ENCODE peak calls at places on chromosomes 13 and 19, in four cellular contexts. G, B, E and T are unnamed samples.
A peak's percentile ranks its signal among the peaks of the same experiment; 100 is the strongest.

GRCh38 chr19:2290441-2291184 is 8.6 kb upstream of the PEAK3 start:
- DNase-seq in G (peak; percentile 79), B (no peak), E (no peak), T (no peak)

GRCh38 chr13:96041326-96042092 is 11.7 kb downstream of the UGGT2 start:
- DNase-seq in G (no peak), B (no peak), E (peak; percentile 4), T (no peak)

GRCh38 chr19:17125052-17125727 is 49.6 kb downstream of the MYO9B start:
- DNase-seq in G (no peak), B (no peak), E (no peak), T (no peak)

GRCh38 chr19:10407102-10407501 is 3.8 kb upstream of the CDC37 start:
- DNase-seq in G (no peak), B (no peak), E (no peak), T (no peak)

GRCh38 chr13:23655321-23655720 is 85.1 kb downstream of the TNFRSF19 start:
- DNase-seq in G (no peak), B (no peak), E (no peak), T (no peak)

GRCh38 chr19:4606181-4606580 is 33.1 kb upstream of the TNFAIP8L1 start:
- DNase-seq in G (no peak), B (no peak), E (no peak), T (no peak)

GRCh38 chr13:74067818-74068217 is 66.4 kb downstream of the KLF12 start:
- DNase-seq in G (no peak), B (no peak), E (no peak), T (no peak)

GRCh38 chr19:47813304-47813994 is 8.3 kb upstream of the CRX start:
- DNase-seq in G (peak; percentile 99), B (peak; percentile 61), E (peak; percentile 58), T (peak; percentile 75)

GRCh38 chr13:113468461-113469147 is 15.3 kb upstream of the ADPRHL1 start:
- DNase-seq in G (no peak), B (no peak), E (no peak), T (no peak)

GRCh38 chr19:3243851-3244700 is 19.6 kb downstream of the CELF5 start:
- DNase-seq in G (peak; percentile 81), B (peak; percentile 15), E (peak; percentile 55), T (no peak)

GRCh38 chr13:110200276-110200675 is 106.7 kb downstream of the COL4A1 start:
- DNase-seq in G (no peak), B (no peak), E (no peak), T (no peak)

GRCh38 chr13:109357751-109358150 is 428.6 kb downstream of the IRS2 start:
- DNase-seq in G (no peak), B (no peak), E (no peak), T (no peak)

GRCh38 chr19:30148039-30148438 is 206.0 kb downstream of the URI1 start:
- DNase-seq in G (no peak), B (no peak), E (peak; percentile 60), T (no peak)

GRCh38 chr19:33267706-33268105 is 34.6 kb downstream of the CEBPA start:
- DNase-seq in G (no peak), B (no peak), E (no peak), T (no peak)

GRCh38 chr19:33269016-33269415 is 33.3 kb downstream of the CEBPA start:
- DNase-seq in G (no peak), B (no peak), E (no peak), T (no peak)

GRCh38 chr19:19021115-19021514 is 12.2 kb downstream of the SUGP2 start:
- DNase-seq in G (no peak), B (no peak), E (peak; percentile 59), T (no peak)

GRCh38 chr13:74202129-74202528 is 67.9 kb upstream of the KLF12 start:
- DNase-seq in G (no peak), B (no peak), E (no peak), T (no peak)

GRCh38 chr19:55406869-55407624 is 541 bp downstream of the UBE2S start:
- DNase-seq in G (no peak), B (no peak), E (no peak), T (no peak)

GRCh38 chr19:18364826-18365528 is 21.0 kb upstream of the GDF15 start:
- DNase-seq in G (no peak), B (peak; percentile 96), E (peak; percentile 97), T (peak; percentile 95)

GRCh38 chr19:54199401-54199800 is 1.3 kb upstream of the RPS9 start:
- DNase-seq in G (no peak), B (no peak), E (no peak), T (no peak)

GRCh38 chr13:30991922-30992321 is 59.5 kb downstream of the TEX26 start:
- DNase-seq in G (no peak), B (no peak), E (no peak), T (no peak)

GRCh38 chr19:16862826-16863405 is 25.9 kb upstream of the F2RL3 start:
- DNase-seq in G (no peak), B (no peak), E (no peak), T (no peak)

GRCh38 chr13:20043207-20043925 is 84.8 kb downstream of the ZMYM2 start:
- DNase-seq in G (no peak), B (no peak), E (no peak), T (no peak)

GRCh38 chr13:22062478-22063205 is 391.8 kb downstream of the FGF9 start:
- DNase-seq in G (no peak), B (no peak), E (no peak), T (no peak)

GRCh38 chr19:8302357-8302691 is 5.8 kb downstream of the CD320 start:
- DNase-seq in G (no peak), B (no peak), E (no peak), T (no peak)

GRCh38 chr19:43622070-43622469 is 2.6 kb upstream of the ZNF428 start:
- DNase-seq in G (no peak), B (no peak), E (no peak), T (no peak)

GRCh38 chr19:31759359-31759758 is 410.1 kb upstream of the TSHZ3 start:
- DNase-seq in G (no peak), B (no peak), E (no peak), T (no peak)

GRCh38 chr19:11418518-11419506 is at the start of gene RGL3:
- DNase-seq in G (peak; percentile 90), B (no peak), E (no peak), T (peak; percentile 64)

GRCh38 chr19:4197625-4198466 is 15.4 kb downstream of the ANKRD24 start:
- DNase-seq in G (peak; percentile 80), B (no peak), E (no peak), T (no peak)

GRCh38 chr13:68846663-68847062 is 1261.0 kb upstream of the ATXN8OS start:
- DNase-seq in G (no peak), B (no peak), E (no peak), T (no peak)

GRCh38 chr13:20119960-20120359 is 40.9 kb downstream of the GJA3 start:
- DNase-seq in G (no peak), B (no peak), E (no peak), T (no peak)

GRCh38 chr19:41882568-41883462 is at the start of gene ARHGEF1:
- DNase-seq in G (peak; percentile 66), B (no peak), E (no peak), T (no peak)

GRCh38 chr13:112117258-112117954 is 50.5 kb downstream of the SOX1 start:
- DNase-seq in G (no peak), B (no peak), E (no peak), T (no peak)

DNA sequence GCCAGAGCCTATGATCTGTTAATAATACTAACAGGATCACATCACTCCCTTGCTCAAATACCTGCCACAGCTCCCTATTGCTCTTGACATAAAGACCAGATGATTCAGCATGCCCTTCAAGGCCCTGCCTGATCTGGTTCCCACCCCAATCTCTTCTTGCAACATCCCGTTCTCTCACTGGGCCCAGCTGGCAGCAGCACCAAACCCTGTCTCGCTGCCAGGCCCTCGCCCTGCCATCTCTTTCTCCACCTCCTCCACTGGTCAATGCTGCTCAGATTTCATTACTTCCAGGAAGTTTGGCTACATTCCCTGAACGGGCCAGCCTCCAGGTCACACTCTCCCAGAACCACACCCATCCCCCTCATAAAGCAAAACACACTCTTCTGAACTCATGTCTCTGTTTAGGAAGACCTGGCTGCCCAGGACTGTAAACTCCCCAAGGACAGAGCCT is 8.6 kb upstream of the BCAT2 start:
- DNase-seq in G (no peak), B (peak; percentile 54), E (no peak), T (no peak)
- TF ChIP-seq JUND in G (no peak), B (no peak), E (no peak), T (no peak)

GRCh38 chr13:108267338-108267737 is 2.2 kb upstream of the TNFSF13B start:
- DNase-seq in G (no peak), B (no peak), E (no peak), T (no peak)
- TF ChIP-seq JUND in G (no peak), B (no peak), E (no peak), T (no peak)

GRCh38 chr13:46756977-46757376 is 40.0 kb downstream of the ESD start:
- DNase-seq in G (no peak), B (no peak), E (no peak), T (no peak)
- TF ChIP-seq JUND in G (no peak), B (no peak), E (no peak), T (no peak)

DNA sequence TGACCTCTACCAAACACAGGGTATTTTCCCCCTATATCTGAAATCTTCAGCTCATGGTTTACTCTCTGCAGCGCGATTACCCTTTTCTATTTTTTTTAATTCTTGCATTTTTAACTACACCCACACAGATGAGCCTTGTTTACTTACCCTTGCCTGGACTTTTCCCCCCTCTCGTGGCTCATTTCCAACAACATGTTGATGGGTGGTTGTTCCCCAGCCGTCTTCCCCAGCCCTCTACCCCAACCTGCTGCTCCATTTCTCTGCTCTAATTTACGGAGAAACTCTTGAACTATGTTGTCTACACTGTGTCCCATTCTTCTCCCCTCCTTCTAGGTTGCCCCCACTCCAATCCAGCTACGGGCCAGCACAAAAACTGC is 674 bp downstream of the ZNF790 start:
- DNase-seq in G (no peak), B (no peak), E (peak; percentile 31), T (no peak)
- TF ChIP-seq JUND in G (no peak), B (no peak), E (no peak), T (no peak)

GRCh38 chr19:49318296-49318695 is 6.7 kb downstream of the SLC6A16 start:
- DNase-seq in G (no peak), B (no peak), E (no peak), T (no peak)
- TF ChIP-seq JUND in G (no peak), B (no peak), E (no peak), T (no peak)

GRCh38 chr19:13143135-13143534 is 7.0 kb downstream of the STX10 start:
- DNase-seq in G (no peak), B (no peak), E (peak; percentile 51), T (no peak)
- TF ChIP-seq JUND in G (no peak), B (peak; percentile 80), E (peak; percentile 24), T (no peak)